ENCODE peak calls at places on chromosomes 16 and 17, in eight cellular contexts. M, G, Z, R, A, I, T and N are unnamed samples.

GRCh38 chr17:45129426-45129939 is 2.8 kb downstream of the PLCD3 start:
- DNase-seq in T (peak; percentile 53), I (no peak), R (peak; percentile 36), M (no peak), A (no peak), Z (peak; percentile 52), G (peak; percentile 89), N (no peak)

GRCh38 chr17:18857864-18858566 is at the start of gene PRPSAP2:
- DNase-seq in M (peak; percentile 98), A (peak; percentile 89), I (peak; percentile 99), T (peak; percentile 98), R (peak; percentile 98), Z (peak; percentile 98), G (peak; percentile 99), N (peak; percentile 74)

GRCh38 chr17:68004201-68004600 is 7.9 kb upstream of the C17orf58 start:
- DNase-seq in Z (no peak), A (no peak), R (no peak), M (no peak), G (no peak), I (no peak), T (no peak), N (no peak)

GRCh38 chr17:41307647-41308046 is 1.5 kb downstream of the KRTAP16-1 start:
- DNase-seq in G (no peak), M (no peak), T (peak; percentile 60), Z (no peak), I (no peak), R (no peak), A (no peak), N (no peak)

GRCh38 chr16:69938981-69939820 is 11.9 kb upstream of the CLEC18A start:
- DNase-seq in T (no peak), M (peak; percentile 43), I (no peak), G (no peak), A (no peak), R (no peak), Z (no peak), N (no peak)

GRCh38 chr16:85612191-85612800 is 826 bp upstream of the GSE1 start:
- DNase-seq in I (peak; percentile 90), R (peak; percentile 62), M (peak; percentile 89), A (peak; percentile 64), Z (peak; percentile 96), G (peak; percentile 91), T (peak; percentile 97), N (peak; percentile 62)

GRCh38 chr17:66885417-66885816 is 50.5 kb downstream of the CACNG5 start:
- DNase-seq in R (no peak), G (no peak), A (no peak), T (no peak), I (no peak), M (no peak), Z (peak; percentile 27), N (no peak)

GRCh38 chr17:78494189-78494960 is 82.8 kb downstream of the DNAH17 start:
- DNase-seq in Z (no peak), G (no peak), M (peak; percentile 40), R (no peak), I (no peak), T (no peak), A (no peak), N (no peak)

GRCh38 chr16:71421911-71422310 is 19.9 kb downstream of the TLE7 start:
- DNase-seq in G (no peak), Z (no peak), M (no peak), I (no peak), R (peak; percentile 16), T (peak; percentile 28), A (no peak), N (no peak)

GRCh38 chr16:86380045-86380444 is 130.3 kb upstream of the FOXF1 start:
- DNase-seq in M (peak; percentile 64), T (no peak), I (no peak), G (no peak), A (no peak), R (no peak), Z (no peak), N (no peak)

GRCh38 chr17:45740553-45741330 is 43.4 kb upstream of the CRHR1 start:
- DNase-seq in M (no peak), G (peak; percentile 25), R (peak; percentile 66), A (peak; percentile 21), I (no peak), T (peak; percentile 61), Z (peak; percentile 31), N (no peak)

GRCh38 chr16:73017321-73017720 is 30.6 kb downstream of the ZFHX3 start:
- DNase-seq in G (no peak), Z (no peak), R (no peak), A (no peak), I (no peak), M (no peak), T (no peak), N (no peak)

GRCh38 chr16:88353691-88354090 is 29.1 kb upstream of the ZNF469 start:
- DNase-seq in A (no peak), T (no peak), M (peak; percentile 30), R (no peak), I (peak; percentile 27), G (no peak), Z (no peak), N (no peak)

GRCh38 chr17:3535253-3535995 is 22.2 kb downstream of the TRPV3 start:
- DNase-seq in Z (peak; percentile 81), R (peak; percentile 79), T (peak; percentile 90), A (peak; percentile 74), M (peak; percentile 68), I (peak; percentile 57), G (peak; percentile 87), N (no peak)

GRCh38 chr17:64358261-64358788 is 32.3 kb downstream of the PECAM1 start:
- DNase-seq in A (no peak), Z (peak; percentile 32), M (no peak), G (no peak), I (no peak), R (no peak), T (peak; percentile 42), N (no peak)

GRCh38 chr17:78390241-78391050 is 12.0 kb downstream of the PGS1 start:
- DNase-seq in R (no peak), A (peak; percentile 49), T (peak; percentile 97), Z (peak; percentile 96), I (no peak), G (peak; percentile 69), M (no peak), N (peak; percentile 93)

GRCh38 chr17:28916302-28916934 is 13.5 kb upstream of the DHRS13 start:
- DNase-seq in Z (peak; percentile 68), R (peak; percentile 37), G (peak; percentile 57), M (no peak), I (no peak), A (peak; percentile 36), T (peak; percentile 67), N (no peak)

GRCh38 chr17:42775534-42776098 is 2.4 kb downstream of the VPS25 start:
- DNase-seq in M (no peak), T (peak; percentile 57), G (no peak), R (no peak), A (no peak), Z (no peak), I (no peak), N (no peak)

GRCh38 chr17:17784599-17785264 is 52.1 kb downstream of the SREBF1 start:
- DNase-seq in R (no peak), T (peak; percentile 60), M (no peak), G (no peak), I (no peak), A (no peak), Z (peak; percentile 45), N (no peak)
- H3K4me3 ChIP-seq in R (peak overlapping the region; percentile 42), T (no peak overlapping the region), M (no peak overlapping the region), G (no peak overlapping the region), I (no peak overlapping the region), A (no peak overlapping the region), Z (no peak overlapping the region), N (no peak overlapping the region)

GRCh38 chr17:59830846-59831486 is 61.8 kb downstream of the TUBD1 start:
- DNase-seq in I (no peak), Z (no peak), A (no peak), R (no peak), M (no peak), G (no peak), T (no peak), N (no peak)

GRCh38 chr17:59827721-59828477 is 64.8 kb downstream of the TUBD1 start:
- DNase-seq in T (no peak), R (no peak), G (no peak), A (no peak), M (no peak), I (no peak), Z (peak; percentile 12), N (no peak)

GRCh38 chr17:59829217-59830006 is 63.3 kb downstream of the TUBD1 start:
- DNase-seq in M (no peak), T (peak; percentile 99), R (no peak), Z (peak; percentile 91), A (no peak), I (no peak), G (peak; percentile 87), N (peak; percentile 98)

GRCh38 chr17:59828478-59828760 is 64.3 kb downstream of the TUBD1 start:
- DNase-seq in R (no peak), T (no peak), G (no peak), Z (no peak), I (no peak), A (no peak), M (no peak), N (no peak)

DNA sequence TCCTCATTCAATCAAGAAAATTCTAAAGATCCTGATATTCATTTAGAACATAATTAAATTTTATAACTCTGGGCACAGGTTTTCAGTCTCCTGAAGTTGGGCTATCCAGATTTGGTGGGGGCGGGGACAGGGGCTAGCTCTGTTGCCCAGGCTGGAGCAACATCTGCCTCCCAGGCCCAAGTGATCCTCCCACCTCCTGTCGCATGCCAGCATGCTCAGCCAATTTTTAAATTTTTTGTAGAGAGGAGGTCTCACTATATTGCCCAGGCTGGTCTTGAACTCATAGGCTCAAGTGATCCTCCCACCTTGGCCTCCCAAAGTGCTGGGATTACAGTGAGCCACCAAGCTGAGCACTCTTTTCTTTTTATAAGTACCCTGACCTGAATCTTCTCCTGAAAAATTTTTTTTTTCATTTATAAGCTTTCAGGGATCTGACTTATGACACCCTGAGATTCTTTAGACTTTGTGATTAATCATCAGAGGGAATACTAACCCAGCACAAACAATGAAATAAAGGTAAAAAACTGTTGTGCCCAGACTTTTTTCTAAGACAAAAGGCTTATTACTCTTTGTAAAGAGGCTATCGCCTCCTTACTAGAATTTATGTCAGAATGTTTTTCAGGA is 62.6 kb downstream of the TUBD1 start:
- DNase-seq in M (no peak), Z (peak; percentile 53), A (no peak), G (no peak), I (no peak), T (peak; percentile 56), R (no peak), N (no peak)
- H3K4me3 ChIP-seq in M (no peak overlapping the region), Z (no peak overlapping the region), A (no peak overlapping the region), G (no peak overlapping the region), I (no peak overlapping the region), T (peak overlapping the region; percentile 70), R (no peak overlapping the region), N (peak overlapping the region; percentile 27)

GRCh38 chr17:48460055-48460454 is 30.0 kb upstream of the SKAP1 start:
- DNase-seq in M (no peak), T (no peak), G (no peak), A (no peak), I (no peak), Z (no peak), R (no peak), N (no peak)
- H3K4me3 ChIP-seq in M (no peak overlapping the region), T (no peak overlapping the region), G (no peak overlapping the region), A (no peak overlapping the region), I (no peak overlapping the region), Z (no peak overlapping the region), R (no peak overlapping the region), N (no peak overlapping the region)

DNA sequence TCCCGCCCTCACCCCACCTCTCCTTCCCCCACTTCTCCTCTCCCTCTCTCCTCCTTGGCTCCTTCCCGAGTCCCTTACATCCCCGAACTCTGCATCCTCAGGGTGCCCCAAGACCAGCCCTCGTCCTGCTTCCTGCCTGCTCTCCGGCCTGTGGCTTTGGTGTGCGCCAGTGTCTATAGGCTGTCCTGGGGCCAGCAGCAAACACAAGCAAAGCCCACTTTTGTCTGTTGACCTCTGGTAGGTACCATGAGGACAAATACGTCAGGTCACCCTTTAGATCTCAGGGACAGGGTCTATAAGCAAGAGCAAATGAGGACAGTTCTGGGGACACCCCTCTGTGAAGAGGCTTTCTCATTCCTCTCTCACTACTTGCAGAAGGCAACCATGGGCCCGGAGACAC is 327 bp upstream of the COPZ2 start:
- DNase-seq in M (no peak), I (no peak), Z (peak; percentile 48), R (no peak), A (no peak), T (peak; percentile 59), G (no peak), N (no peak)
- H3K4me3 ChIP-seq in M (peak overlapping the region; percentile 48), I (peak overlapping the region; percentile 69), Z (peak overlapping the region; percentile 31), R (peak overlapping the region; percentile 17), A (peak overlapping the region; percentile 45), T (peak overlapping the region; percentile 87), G (peak overlapping the region; percentile 20), N (peak overlapping the region; percentile 68)